ENCODE peak calls at places on chromosome 1, in nine cellular contexts. Y, V, A, J, I, X, R, M and S are unnamed samples.

GRCh38 chr1:192817202-192817601 is 8.4 kb downstream of the RGS2 start:
- DNase-seq in Y (no peak), V (no peak), A (no peak), J (no peak), I (no peak), X (no peak), R (no peak), M (no peak), S (no peak)

GRCh38 chr1:103074224-103074623 is 34.1 kb downstream of the COL11A1 start:
- DNase-seq in Y (no peak), V (no peak), A (no peak), J (no peak), I (no peak), X (no peak), R (no peak), M (no peak), S (no peak)

GRCh38 chr1:24892188-24893153 is 37.6 kb downstream of the RUNX3 start:
- DNase-seq in Y (no peak), V (no peak), A (no peak), J (no peak), I (no peak), X (no peak), R (no peak), M (no peak), S (no peak)

GRCh38 chr1:117672756-117673155 is 66.9 kb downstream of the TENT5C start:
- DNase-seq in Y (no peak), V (no peak), A (no peak), J (no peak), I (no peak), X (no peak), R (no peak), M (no peak), S (no peak)

GRCh38 chr1:177209357-177209756 is 38.6 kb downstream of the BRINP2 start:
- DNase-seq in Y (peak), V (peak), A (no peak), J (peak), I (no peak), X (peak), R (no peak), M (no peak), S (no peak)

GRCh38 chr1:16082283-16083038 is 9.0 kb upstream of the FAM131C start:
- DNase-seq in Y (peak), V (peak), A (peak), J (peak), I (peak), X (peak), R (peak), M (peak), S (peak)

GRCh38 chr1:113321761-113322387 is 68.4 kb upstream of the MAGI3 start:
- DNase-seq in Y (peak), V (no peak), A (no peak), J (no peak), I (no peak), X (no peak), R (no peak), M (no peak), S (no peak)

GRCh38 chr1:84800090-84801073 is 92.6 kb downstream of the LPAR3 start:
- DNase-seq in Y (no peak), V (no peak), A (no peak), J (no peak), I (no peak), X (no peak), R (no peak), M (no peak), S (no peak)

GRCh38 chr1:246193537-246193936 is 313.5 kb downstream of the SMYD3 start:
- DNase-seq in Y (no peak), V (no peak), A (no peak), J (no peak), I (no peak), X (no peak), R (no peak), M (no peak), S (no peak)

GRCh38 chr1:84810343-84810742 is 82.7 kb downstream of the LPAR3 start:
- DNase-seq in Y (no peak), V (no peak), A (no peak), J (no peak), I (no peak), X (no peak), R (no peak), M (no peak), S (no peak)

DNA sequence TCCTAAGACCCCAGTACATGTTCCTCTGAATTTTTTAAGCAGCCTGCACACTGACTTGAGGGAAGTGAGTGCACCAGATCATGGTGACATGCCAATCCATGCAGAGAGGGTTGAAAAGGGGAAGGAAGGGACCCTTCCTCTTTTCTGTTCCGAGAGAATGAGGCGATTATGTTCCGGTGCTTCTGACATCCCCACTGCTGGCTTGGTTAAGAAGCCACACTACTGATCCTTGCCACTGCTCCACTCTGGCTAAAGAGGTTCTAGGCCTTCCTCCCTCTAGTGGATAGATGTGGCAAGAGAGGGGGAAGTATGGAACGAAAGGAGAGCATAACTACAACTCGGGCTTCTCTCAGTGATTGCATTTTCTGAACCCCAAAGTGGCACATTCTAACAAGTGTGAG is 1.8 kb upstream of the CYB5R1 start:
- DNase-seq in Y (peak), V (peak), A (peak), J (peak), I (no peak), X (peak), R (peak), M (peak), S (peak)
- TF ChIP-seq CTCF in Y (peak), V (peak), A (peak), J (peak), I (peak), X (peak), R (peak), M (peak), S (peak)

GRCh38 chr1:11340248-11340632 is 67.2 kb downstream of the UBIAD1 start:
- DNase-seq in Y (no peak), V (no peak), A (no peak), J (no peak), I (no peak), X (no peak), R (no peak), M (no peak), S (no peak)

GRCh38 chr1:11338351-11338809 is 65.4 kb downstream of the UBIAD1 start:
- DNase-seq in Y (no peak), V (no peak), A (no peak), J (no peak), I (no peak), X (no peak), R (no peak), M (no peak), S (no peak)

GRCh38 chr1:11341881-11342552 is 69.0 kb downstream of the UBIAD1 start:
- DNase-seq in Y (peak), V (no peak), A (no peak), J (no peak), I (no peak), X (no peak), R (no peak), M (no peak), S (no peak)

GRCh38 chr1:11339346-11340247 is 66.6 kb downstream of the UBIAD1 start:
- DNase-seq in Y (no peak), V (peak), A (peak), J (no peak), I (no peak), X (no peak), R (peak), M (no peak), S (no peak)

DNA sequence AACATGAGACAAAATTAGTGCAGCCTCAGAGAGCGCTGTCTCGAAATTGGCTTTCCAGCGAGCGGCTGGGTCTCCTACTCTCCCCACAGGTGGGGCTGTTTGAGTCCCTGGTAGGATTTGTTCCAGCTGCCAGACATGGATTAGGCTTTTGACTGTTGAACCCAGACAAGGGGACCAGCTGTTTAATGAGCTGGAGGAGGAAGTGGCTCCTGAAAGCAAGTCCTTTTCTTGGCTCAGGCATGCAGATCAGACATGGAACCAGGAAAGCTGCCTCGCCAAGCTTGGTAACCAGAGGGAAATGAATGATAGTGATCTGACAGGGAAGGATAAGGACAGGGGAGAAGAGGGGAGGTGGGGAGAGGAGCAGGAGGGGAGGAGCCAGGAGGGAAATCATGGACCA is 69.7 kb downstream of the UBIAD1 start:
- DNase-seq in Y (no peak), V (no peak), A (no peak), J (no peak), I (no peak), X (no peak), R (no peak), M (no peak), S (no peak)
- TF ChIP-seq CTCF in Y (no peak), V (no peak), A (no peak), J (no peak), I (no peak), X (no peak), R (no peak), M (no peak), S (no peak)

DNA sequence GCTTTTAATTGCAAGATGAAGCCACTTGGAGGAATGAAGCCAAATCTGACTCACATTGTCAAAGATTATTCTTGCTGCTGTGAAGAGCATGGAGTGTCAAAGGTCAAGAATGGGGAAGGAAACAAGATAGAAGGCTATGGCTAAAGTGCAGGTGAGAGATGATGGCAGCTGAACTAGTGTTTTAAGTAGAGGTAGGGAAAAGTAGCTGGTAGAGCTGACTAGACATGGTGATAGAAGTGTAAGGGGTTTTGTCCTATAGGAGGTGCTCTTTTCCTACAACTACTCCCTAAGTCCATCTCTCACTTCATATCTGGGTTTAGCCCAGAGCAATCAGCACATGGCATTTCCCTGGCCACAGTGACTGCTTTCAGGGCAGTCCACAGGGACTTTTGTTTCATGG is 11.8 kb downstream of the UBE2T start:
- DNase-seq in Y (no peak), V (no peak), A (peak), J (no peak), I (no peak), X (no peak), R (no peak), M (no peak), S (no peak)
- TF ChIP-seq CTCF in Y (no peak), V (no peak), A (peak), J (no peak), I (no peak), X (no peak), R (peak), M (no peak), S (no peak)

GRCh38 chr1:160124709-160125478 is 9.3 kb downstream of the ATP1A2 start:
- DNase-seq in Y (peak), V (no peak), A (no peak), J (peak), I (no peak), X (peak), R (no peak), M (no peak), S (no peak)
- TF ChIP-seq CTCF in Y (peak), V (no peak), A (no peak), J (no peak), I (no peak), X (peak), R (no peak), M (no peak), S (no peak)

GRCh38 chr1:224507771-224508523 is 73.3 kb upstream of the WDR26 start:
- DNase-seq in Y (peak), V (no peak), A (no peak), J (no peak), I (no peak), X (no peak), R (no peak), M (no peak), S (no peak)

GRCh38 chr1:224513383-224513782 is 78.8 kb upstream of the WDR26 start:
- DNase-seq in Y (no peak), V (no peak), A (no peak), J (no peak), I (no peak), X (no peak), R (no peak), M (no peak), S (no peak)

GRCh38 chr1:224510880-224511645 is 76.5 kb upstream of the WDR26 start:
- DNase-seq in Y (peak), V (no peak), A (peak), J (no peak), I (no peak), X (peak), R (no peak), M (no peak), S (no peak)

GRCh38 chr1:224512600-224513151 is 78.1 kb upstream of the WDR26 start:
- DNase-seq in Y (no peak), V (no peak), A (no peak), J (no peak), I (no peak), X (no peak), R (no peak), M (no peak), S (no peak)

DNA sequence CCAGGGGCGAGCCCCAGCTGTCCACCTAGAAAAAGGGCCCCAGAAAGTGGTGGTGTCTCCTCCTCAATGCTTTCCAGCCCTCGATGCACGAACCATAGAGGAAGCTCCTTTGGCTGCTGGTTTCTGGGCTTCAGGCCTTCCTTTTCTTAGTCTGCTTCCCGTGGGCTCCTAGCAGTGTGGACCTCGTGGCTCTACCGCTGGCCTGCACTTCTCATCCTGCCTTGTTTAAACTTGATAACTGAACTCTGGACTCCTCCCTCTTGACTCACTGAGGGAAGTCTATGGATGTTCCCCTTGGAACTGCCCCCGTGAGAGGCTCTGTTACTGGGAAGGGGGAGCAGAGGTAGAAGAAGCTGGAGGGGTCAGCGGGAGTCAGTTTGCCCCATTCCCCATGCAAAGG is 75.3 kb upstream of the WDR26 start:
- DNase-seq in Y (no peak), V (no peak), A (peak), J (no peak), I (no peak), X (no peak), R (no peak), M (no peak), S (no peak)
- TF ChIP-seq CTCF in Y (no peak), V (no peak), A (no peak), J (no peak), I (no peak), X (no peak), R (no peak), M (no peak), S (no peak)

DNA sequence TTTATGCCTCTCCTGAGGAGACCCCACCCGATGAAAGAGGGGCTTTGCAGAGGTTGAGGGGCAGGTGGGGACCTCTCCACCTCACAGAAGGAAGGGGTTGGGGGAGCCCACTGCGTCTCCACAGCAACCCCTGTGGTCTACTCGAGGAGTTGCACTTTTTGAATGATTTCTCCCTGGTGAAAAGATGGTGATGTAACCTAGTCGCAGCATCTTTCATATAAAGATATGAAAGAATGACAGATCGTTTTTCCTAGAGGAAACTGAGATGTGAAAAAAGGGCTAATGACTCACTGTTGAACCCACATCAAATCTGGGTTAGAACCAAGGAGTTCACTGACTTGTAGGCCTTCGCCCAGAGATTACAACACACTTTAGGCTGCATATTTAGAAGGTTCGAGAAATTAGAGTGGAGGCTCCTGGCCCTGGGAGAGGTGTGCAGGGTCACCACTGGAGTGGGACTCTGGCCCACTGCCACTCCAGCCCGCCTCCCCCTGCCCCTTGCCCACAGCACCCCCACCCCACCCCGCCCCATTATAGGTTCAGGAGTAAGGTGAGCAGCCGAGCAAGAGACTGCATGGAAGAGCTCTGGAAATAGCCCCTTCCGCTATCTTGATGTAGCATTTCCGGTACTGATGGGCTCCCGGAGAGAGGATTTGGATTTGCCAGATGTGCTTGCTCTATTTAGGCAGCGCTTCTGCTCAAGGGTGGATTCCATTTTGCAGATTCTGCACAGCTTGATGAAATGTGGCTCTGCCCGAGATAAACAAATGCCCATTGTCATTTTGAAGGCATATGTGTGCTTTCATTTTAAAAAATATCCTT is 6.7 kb downstream of the TGFB2 start:
- DNase-seq in Y (no peak), V (no peak), A (no peak), J (no peak), I (no peak), X (peak), R (peak), M (peak), S (peak)
- TF ChIP-seq CTCF in Y (peak), V (peak), A (peak), J (no peak), I (peak), X (peak), R (peak), M (no peak), S (peak)

GRCh38 chr1:109201123-109201703 is 12.5 kb upstream of the SARS1 start:
- DNase-seq in Y (peak), V (peak), A (peak), J (peak), I (no peak), X (peak), R (peak), M (peak), S (peak)
- TF ChIP-seq CTCF in Y (peak), V (peak), A (peak), J (peak), I (no peak), X (peak), R (peak), M (peak), S (peak)

GRCh38 chr1:182930985-182931384 is 22.0 kb downstream of the SHCBP1L start:
- DNase-seq in Y (no peak), V (no peak), A (no peak), J (no peak), I (no peak), X (no peak), R (no peak), M (no peak), S (no peak)

GRCh38 chr1:182925661-182926060 is 27.3 kb downstream of the SHCBP1L start:
- DNase-seq in Y (no peak), V (no peak), A (no peak), J (no peak), I (no peak), X (no peak), R (no peak), M (no peak), S (no peak)

DNA sequence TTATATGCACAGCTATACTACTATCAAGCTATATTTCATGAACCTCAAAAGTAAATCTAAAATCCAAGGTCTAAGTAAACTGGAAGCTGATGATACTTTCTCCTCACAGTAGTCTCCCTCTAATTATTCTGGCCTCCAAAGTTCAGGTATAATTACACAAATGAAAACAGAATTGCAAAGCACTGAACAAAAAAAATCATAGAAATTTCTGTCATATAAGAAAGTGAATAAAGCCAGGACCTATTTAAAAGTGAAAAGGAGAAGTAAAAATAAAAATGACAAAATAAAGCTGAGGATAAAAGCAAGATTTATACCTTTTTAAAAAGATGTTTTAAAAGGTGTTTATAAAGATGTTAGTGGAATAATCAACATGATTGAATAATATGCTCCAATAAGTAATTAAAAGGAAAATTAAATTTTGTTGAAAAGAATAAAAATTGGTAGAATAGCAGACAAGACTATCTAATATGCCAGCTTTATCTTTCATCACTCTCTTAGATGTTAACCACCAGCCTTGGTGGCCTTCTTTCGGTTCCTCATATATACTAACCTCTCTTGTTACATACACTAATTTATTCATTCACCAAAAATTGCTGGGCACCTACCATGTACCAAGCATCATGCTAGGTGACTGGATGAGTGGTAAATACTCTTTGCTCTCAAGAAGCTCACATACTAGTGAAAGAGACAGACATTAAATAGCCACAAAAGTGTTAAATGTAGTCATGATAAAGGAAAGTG is 25.1 kb downstream of the SHCBP1L start:
- DNase-seq in Y (no peak), V (no peak), A (no peak), J (no peak), I (no peak), X (no peak), R (no peak), M (no peak), S (no peak)
- TF ChIP-seq CTCF in Y (no peak), V (no peak), A (no peak), J (no peak), I (no peak), X (no peak), R (no peak), M (no peak), S (no peak)

DNA sequence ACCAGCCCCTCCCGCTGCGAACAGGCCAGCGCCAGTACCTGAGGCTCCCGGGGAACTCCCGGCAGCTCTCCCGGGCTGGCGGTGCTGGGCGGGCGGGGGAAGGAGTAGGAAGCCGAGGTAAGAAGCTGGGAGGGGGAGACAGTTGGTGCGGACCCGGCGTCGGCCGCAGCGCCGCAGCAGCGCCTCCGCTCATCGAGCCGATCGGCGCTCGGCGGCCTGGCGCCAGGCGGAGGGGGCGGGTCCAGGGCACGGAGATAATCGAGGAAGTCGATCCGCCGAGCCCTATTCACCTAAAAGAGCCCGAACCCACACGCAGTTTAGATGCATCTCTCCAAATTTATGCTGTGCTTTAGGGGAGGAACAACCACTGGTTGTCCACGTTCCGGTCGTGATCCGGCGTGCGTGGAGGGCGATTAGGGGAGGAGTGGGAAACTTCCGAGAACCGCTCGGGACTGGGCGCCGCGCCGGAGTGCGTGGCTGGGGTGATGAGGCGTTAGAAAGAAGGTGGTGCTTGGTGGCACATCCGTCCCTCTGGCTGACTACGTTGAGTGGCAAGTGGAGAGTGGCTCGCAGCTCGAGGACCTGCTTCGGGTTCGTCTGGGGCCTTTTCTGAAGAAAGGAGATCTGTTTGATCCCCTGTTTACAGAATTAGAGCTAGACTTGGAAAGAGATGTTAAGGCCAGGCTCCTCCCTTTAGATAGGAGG is at the start of gene VAMP4:
- DNase-seq in Y (peak), V (peak), A (peak), J (peak), I (peak), X (peak), R (peak), M (peak), S (peak)
- TF ChIP-seq CTCF in Y (no peak), V (no peak), A (no peak), J (no peak), I (no peak), X (no peak), R (no peak), M (no peak), S (no peak)